ENCODE peak calls at places on chromosomes 7 and 10, in ten cellular contexts. Y is heart right ventricle, G is right lobe of liver, C is adipocyte, E is esophagus squamous epithelium, T is HAP-1, D is bronchial epithelial cell, F is IMR-90, O is astrocyte, P is Panc1. H is an unnamed sample. For H3K36me3, the result is how much of the 10 kb centered on the place peaks cover.

GRCh38 chr10:123755061-123755460 is 88.9 kb downstream of the GPR26 start:
- DNase-seq in G (no peak), E (no peak), O (no peak), D (no peak), P (no peak), T (no peak), C (no peak), F (no peak), Y (no peak), H (peak)

GRCh38 chr7:134694767-134695166 is 48.1 kb downstream of the BPGM start:
- DNase-seq in G (no peak), P (no peak), T (no peak), Y (no peak), C (no peak), O (no peak), F (no peak), D (no peak), E (no peak), H (no peak)

GRCh38 chr7:38160003-38160571 is 18.0 kb upstream of the STARD3NL start:
- DNase-seq in Y (no peak), E (no peak), O (no peak), D (no peak), T (no peak), G (no peak), F (no peak), P (no peak), C (no peak), H (no peak)

GRCh38 chr10:104069610-104070009 is 16.1 kb downstream of the COL17A1 start:
- DNase-seq in E (no peak), D (no peak), C (no peak), O (no peak), G (no peak), P (no peak), T (no peak), Y (no peak), F (no peak), H (no peak)

GRCh38 chr7:40538281-40538680 is 403.5 kb downstream of the SUGCT start:
- DNase-seq in O (peak), G (no peak), D (no peak), Y (no peak), C (peak), E (no peak), T (no peak), P (no peak), F (peak), H (no peak)

GRCh38 chr7:5198741-5199140 is 8.7 kb downstream of the WIPI2 start:
- DNase-seq in O (no peak), D (no peak), T (no peak), E (no peak), Y (no peak), G (no peak), F (no peak), C (no peak), P (no peak), H (no peak)

GRCh38 chr7:28360739-28361138 is 51.6 kb upstream of the CREB5 start:
- DNase-seq in P (no peak), O (no peak), F (no peak), G (no peak), C (no peak), E (no peak), Y (no peak), D (no peak), T (no peak), H (no peak)

GRCh38 chr10:14758451-14758850 is 16.2 kb downstream of the FAM107B start:
- DNase-seq in P (no peak), F (no peak), D (no peak), E (no peak), C (no peak), Y (no peak), T (no peak), G (no peak), O (no peak), H (no peak)

GRCh38 chr10:85794553-85794952 is 572.0 kb downstream of the GRID1 start:
- DNase-seq in Y (no peak), T (no peak), D (no peak), G (no peak), O (no peak), P (no peak), C (no peak), E (no peak), F (no peak), H (no peak)

GRCh38 chr10:18423058-18423637 is 228.2 kb downstream of the NSUN6 start:
- DNase-seq in Y (no peak), D (no peak), T (no peak), O (no peak), F (no peak), G (no peak), P (no peak), E (no peak), C (no peak), H (peak)

GRCh38 chr10:128173383-128173782 is 47.2 kb upstream of the MKI67 start:
- DNase-seq in E (no peak), P (no peak), T (no peak), Y (no peak), O (no peak), F (no peak), D (peak), G (no peak), C (no peak), H (no peak)

GRCh38 chr10:58818889-58819288 is 306.2 kb downstream of the BICC1 start:
- DNase-seq in T (no peak), F (peak), G (no peak), Y (no peak), E (no peak), C (peak), O (peak), D (peak), P (no peak), H (no peak)

GRCh38 chr10:123584419-123584775 is 81.8 kb upstream of the GPR26 start:
- DNase-seq in E (no peak), O (no peak), D (no peak), C (no peak), Y (no peak), T (no peak), P (no peak), G (no peak), F (no peak), H (no peak)

GRCh38 chr7:107779647-107780099 is 23.4 kb downstream of the SLC26A3 start:
- DNase-seq in F (no peak), E (no peak), C (peak), P (no peak), Y (no peak), O (no peak), D (no peak), T (no peak), G (peak), H (no peak)

GRCh38 chr10:55495555-55495954 is 694.5 kb upstream of the PCDH15 start:
- DNase-seq in Y (no peak), E (no peak), T (no peak), C (no peak), P (no peak), O (no peak), D (no peak), G (no peak), F (no peak), H (no peak)

GRCh38 chr7:40733578-40733977 is 598.8 kb downstream of the SUGCT start:
- DNase-seq in Y (no peak), P (no peak), T (no peak), G (no peak), E (no peak), O (no peak), D (no peak), F (no peak), C (no peak), H (no peak)

GRCh38 chr10:99430116-99430450 is 341 bp downstream of the GOT1 start:
- DNase-seq in E (no peak), O (no peak), T (no peak), Y (no peak), D (no peak), G (no peak), C (peak), P (no peak), F (no peak), H (no peak)

GRCh38 chr7:109549461-109549860 is 979.8 kb downstream of the DNAJB9 start:
- DNase-seq in E (no peak), O (no peak), P (no peak), G (no peak), F (no peak), T (no peak), Y (no peak), C (no peak), D (no peak), H (no peak)

GRCh38 chr10:70265032-70265689 is 18.6 kb downstream of the NPFFR1 start:
- DNase-seq in T (no peak), O (no peak), D (peak), P (no peak), G (no peak), E (no peak), F (no peak), Y (no peak), C (no peak), H (peak)

GRCh38 chr7:91838439-91838838 is 42.1 kb downstream of the MTERF1 start:
- DNase-seq in Y (no peak), E (no peak), D (no peak), G (no peak), C (no peak), T (no peak), P (no peak), O (no peak), F (no peak), H (no peak)

GRCh38 chr7:142131439-142131838 is 19.9 kb downstream of the MGAM2 start:
- DNase-seq in F (no peak), T (no peak), Y (no peak), E (no peak), O (no peak), P (no peak), C (no peak), D (no peak), G (no peak), H (no peak)

GRCh38 chr7:7564323-7564780 is 2.3 kb upstream of the MIOS start:
- DNase-seq in G (no peak), O (peak), T (peak), Y (no peak), D (peak), F (peak), C (peak), P (peak), E (no peak), H (no peak)

GRCh38 chr7:136976504-136977251 is 108.2 kb downstream of the CHRM2 start:
- DNase-seq in P (no peak), D (no peak), Y (no peak), F (peak), T (no peak), C (peak), E (no peak), O (no peak), G (no peak), H (peak)

GRCh38 chr10:35236739-35237138 is 99.6 kb upstream of the CCNY start:
- DNase-seq in T (peak), O (no peak), F (peak), E (no peak), D (no peak), Y (no peak), G (no peak), P (no peak), C (peak), H (peak)

GRCh38 chr10:129426670-129427069 is 40.4 kb upstream of the MGMT start:
- DNase-seq in F (no peak), P (no peak), Y (no peak), O (no peak), G (no peak), D (no peak), E (no peak), T (no peak), C (no peak), H (no peak)

GRCh38 chr10:127990846-127991542 is 84.1 kb downstream of the PTPRE start:
- DNase-seq in D (peak), O (peak), G (no peak), F (peak), C (no peak), Y (no peak), P (no peak), E (no peak), T (no peak), H (no peak)

GRCh38 chr7:107564553-107565298 is 955 bp downstream of the DUS4L start:
- DNase-seq in G (no peak), C (peak), O (peak), D (peak), Y (no peak), P (peak), F (peak), E (no peak), T (no peak), H (no peak)

GRCh38 chr7:20200965-20201364 is 16.2 kb downstream of the MACC1 start:
- DNase-seq in E (no peak), Y (no peak), C (no peak), P (no peak), G (no peak), D (no peak), O (no peak), F (no peak), T (no peak), H (no peak)

GRCh38 chr7:155804897-155805825 is 7.1 kb downstream of the SHH start:
- DNase-seq in O (peak), F (peak), C (peak), D (peak), T (peak), G (peak), E (no peak), P (no peak), Y (peak), H (peak)

GRCh38 chr10:132196178-132197113 is 9.7 kb downstream of the DPYSL4 start:
- DNase-seq in T (no peak), O (no peak), E (no peak), P (no peak), D (no peak), Y (no peak), G (peak), C (no peak), F (no peak), H (peak)

GRCh38 chr7:18444856-18445255 is 50.7 kb upstream of the HDAC9 start:
- DNase-seq in Y (no peak), T (peak), C (no peak), P (no peak), D (no peak), F (no peak), O (no peak), G (no peak), E (no peak), H (peak)

GRCh38 chr7:152643979-152644559 is 31.9 kb downstream of the XRCC2 start:
- DNase-seq in T (no peak), C (no peak), Y (no peak), G (no peak), E (no peak), F (no peak), P (no peak), O (no peak), D (no peak), H (no peak)

GRCh38 chr10:102641880-102642552 is 2.3 kb upstream of the TRIM8 start:
- DNase-seq in F (peak), Y (peak), O (peak), P (peak), T (peak), D (peak), G (peak), E (peak), C (peak), H (peak)

GRCh38 chr10:88525371-88526079 is 57.6 kb downstream of the RNLS start:
- DNase-seq in T (no peak), P (no peak), D (peak), C (peak), F (peak), O (peak), Y (no peak), E (no peak), G (no peak), H (no peak)

GRCh38 chr10:123379156-123379555 is 225.0 kb downstream of the BUB3 start:
- DNase-seq in D (no peak), C (no peak), P (no peak), F (no peak), O (no peak), G (no peak), E (no peak), T (no peak), Y (no peak), H (peak)

GRCh38 chr7:80134105-80134535 is 511 bp upstream of the GNAI1 start:
- DNase-seq in T (no peak), G (no peak), E (no peak), D (peak), P (no peak), O (peak), C (no peak), Y (no peak), F (no peak), H (no peak)

GRCh38 chr7:80134536-80135305 is at the start of gene GNAI1:
- DNase-seq in D (peak), E (no peak), Y (peak), G (peak), O (peak), P (no peak), T (peak), F (peak), C (peak), H (peak)

GRCh38 chr7:80137410-80137809 is 2.8 kb downstream of the GNAI1 start:
- DNase-seq in G (no peak), O (no peak), C (no peak), Y (no peak), F (no peak), D (no peak), E (no peak), T (no peak), P (no peak), H (no peak)

GRCh38 chr7:80135306-80136104 is 874 bp downstream of the GNAI1 start:
- DNase-seq in D (peak), E (no peak), F (peak), Y (no peak), O (peak), P (no peak), T (peak), C (peak), G (no peak), H (peak)

GRCh38 chr7:80136276-80137045 is 1.8 kb downstream of the GNAI1 start:
- DNase-seq in P (no peak), E (no peak), C (peak), G (no peak), F (peak), D (peak), O (peak), Y (no peak), T (peak), H (no peak)
- H3K4me3 ChIP-seq in P (peak), E (peak), C (peak), G (peak), F (peak), D (peak), O (peak), Y (peak), T (peak), H (peak)

DNA sequence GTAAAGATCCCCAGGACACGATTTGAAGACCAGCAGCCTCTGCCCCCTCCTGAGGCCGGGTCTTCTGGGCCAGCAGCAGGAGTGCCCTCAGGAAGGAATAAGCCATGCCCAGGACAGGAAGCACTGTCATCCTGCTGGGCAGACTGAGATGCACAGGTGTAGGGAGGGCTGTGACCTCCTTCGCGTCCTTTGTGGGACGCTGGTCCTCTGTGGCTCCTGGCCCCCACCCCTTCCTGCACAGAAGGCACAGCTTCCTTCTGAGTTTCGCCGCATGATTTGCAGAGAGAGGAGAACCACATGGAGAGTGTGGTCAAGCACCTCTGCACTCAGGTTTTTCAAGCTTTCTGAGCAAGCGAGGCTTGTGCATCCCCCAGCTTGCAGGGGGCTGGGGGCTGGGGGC is 112.7 kb downstream of the RGS10 start:
- DNase-seq in Y (no peak), C (no peak), P (no peak), E (no peak), F (no peak), O (no peak), G (no peak), D (no peak), T (no peak), H (no peak)
- H3K36me3 ChIP-seq in Y (under half), C (under half), P (under half), E (under half), F (half or more), O (under half), G (under half), D (under half), T (under half), H (under half)

GRCh38 chr7:157691521-157692155 is 354.8 kb downstream of the DNAJB6 start:
- DNase-seq in G (no peak), D (no peak), F (no peak), C (no peak), Y (no peak), E (no peak), T (no peak), O (no peak), P (no peak), H (peak)

GRCh38 chr7:157692156-157693011 is 355.6 kb downstream of the DNAJB6 start:
- DNase-seq in E (no peak), T (no peak), P (no peak), C (no peak), G (no peak), D (no peak), Y (no peak), O (no peak), F (no peak), H (peak)

GRCh38 chr7:157694389-157694665 is 357.5 kb downstream of the DNAJB6 start:
- DNase-seq in D (no peak), P (no peak), C (no peak), G (no peak), E (no peak), T (no peak), O (no peak), F (no peak), Y (no peak), H (peak)

GRCh38 chr7:157693071-157693520 is 356.3 kb downstream of the DNAJB6 start:
- DNase-seq in G (no peak), D (no peak), E (no peak), Y (no peak), T (no peak), P (no peak), C (no peak), O (no peak), F (no peak), H (peak)

DNA sequence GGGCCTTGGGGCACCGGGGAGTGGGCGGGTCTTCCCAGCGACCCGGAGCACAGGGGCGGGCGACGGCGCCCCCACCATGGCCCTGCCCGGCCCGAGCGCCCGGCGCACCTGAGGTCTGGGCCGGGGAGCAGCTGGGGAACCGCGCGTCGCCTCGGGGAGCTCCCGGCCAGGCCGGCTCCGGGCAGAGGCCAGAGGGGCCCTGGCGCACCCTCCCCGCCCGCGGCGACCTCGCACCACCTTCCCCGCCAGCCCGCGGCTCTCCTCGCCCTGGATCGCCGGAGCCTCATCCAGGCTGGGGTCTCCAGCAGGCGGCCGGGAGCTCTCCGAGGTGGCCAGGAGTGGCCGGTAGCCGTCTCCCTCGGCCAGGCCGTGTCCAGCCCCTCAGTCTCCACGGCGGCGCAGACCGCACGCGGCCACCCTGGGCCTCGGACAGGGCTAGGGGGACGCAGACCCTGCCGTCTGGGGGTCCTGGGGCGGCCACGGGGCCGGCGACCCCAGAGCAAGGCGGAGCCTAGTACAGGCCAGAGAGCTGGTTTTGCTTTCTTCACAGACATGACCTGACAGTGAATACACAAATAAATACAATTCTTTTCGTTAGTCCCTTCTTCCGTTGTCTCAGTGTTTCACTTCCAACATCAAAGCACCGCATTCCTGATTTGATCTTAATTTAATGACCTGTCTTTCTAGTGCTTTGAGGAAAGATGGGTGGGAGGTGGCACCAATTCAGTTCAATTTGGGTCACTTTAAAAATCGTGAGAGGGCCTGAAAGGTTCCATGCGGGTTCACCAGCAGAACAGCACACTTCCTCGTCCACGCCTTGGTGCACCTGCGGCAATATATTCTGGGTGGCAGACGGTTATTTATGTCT is 357.0 kb downstream of the DNAJB6 start:
- DNase-seq in G (no peak), Y (no peak), C (no peak), E (no peak), P (no peak), T (no peak), O (no peak), D (no peak), F (no peak), H (peak)
- H3K4me3 ChIP-seq in G (no peak), Y (peak), C (no peak), E (peak), P (peak), T (no peak), O (no peak), D (no peak), F (no peak), H (peak)

GRCh38 chr10:20185116-20185515 is 368.9 kb downstream of the PLXDC2 start:
- DNase-seq in E (no peak), F (no peak), Y (no peak), P (no peak), C (no peak), G (no peak), O (peak), T (peak), D (no peak), H (no peak)

GRCh38 chr10:20175738-20176137 is 359.5 kb downstream of the PLXDC2 start:
- DNase-seq in G (no peak), D (no peak), P (no peak), T (no peak), C (no peak), O (no peak), F (no peak), Y (no peak), E (no peak), H (no peak)

GRCh38 chr10:20181408-20181807 is 365.2 kb downstream of the PLXDC2 start:
- DNase-seq in P (no peak), C (no peak), F (peak), D (no peak), E (no peak), G (no peak), Y (no peak), O (no peak), T (no peak), H (peak)
- H3K36me3 ChIP-seq in P (under half), C (under half), F (under half), D (under half), E (under half), G (under half), Y (under half), O (under half), T (under half), H (under half)